ENCODE peak calls at places on chromosomes 1 and 21, in ten cellular contexts. U, Y, H, I, A, F, B, L, S and N are unnamed samples.

GRCh38 chr1:199585392-199585791 is 442.1 kb upstream of the NR5A2 start:
- DNase-seq in Y (peak; percentile 1), H (no peak), U (no peak), I (no peak), B (no peak), L (peak; percentile 22), F (no peak), S (no peak), A (no peak), N (no peak)

GRCh38 chr1:206074839-206075238 is 21.9 kb downstream of the RHEX start:
- DNase-seq in H (no peak), L (no peak), A (no peak), F (no peak), U (no peak), Y (no peak), S (no peak), I (no peak), B (no peak), N (no peak)

GRCh38 chr21:32414579-32415358 is 2.3 kb downstream of the EVA1C start:
- DNase-seq in U (no peak), A (peak; percentile 13), S (no peak), B (no peak), F (no peak), I (no peak), Y (peak; percentile 73), H (no peak), L (peak; percentile 66), N (no peak)

GRCh38 chr1:118136511-118136937 is 48.5 kb downstream of the SPAG17 start:
- DNase-seq in H (no peak), L (peak; percentile 96), I (peak; percentile 71), U (peak; percentile 55), Y (peak; percentile 57), B (no peak), S (no peak), F (no peak), A (no peak), N (no peak)

GRCh38 chr1:113809651-113810602 is 2.3 kb downstream of the RSBN1 start:
- DNase-seq in F (no peak), Y (no peak), L (peak; percentile 55), A (no peak), B (no peak), U (no peak), I (no peak), H (no peak), S (no peak), N (no peak)

GRCh38 chr1:82759035-82759434 is 958.3 kb downstream of the ADGRL2 start:
- DNase-seq in I (no peak), F (no peak), S (no peak), U (no peak), H (no peak), B (no peak), L (no peak), Y (no peak), A (no peak), N (no peak)

GRCh38 chr1:112445591-112445990 is 49.6 kb downstream of the CTTNBP2NL start:
- DNase-seq in H (no peak), U (no peak), Y (no peak), A (no peak), F (no peak), L (peak; percentile 48), I (no peak), B (no peak), S (no peak), N (no peak)

GRCh38 chr1:113804421-113805255 is 7.6 kb downstream of the RSBN1 start:
- DNase-seq in I (no peak), L (peak; percentile 82), B (no peak), Y (peak; percentile 82), S (no peak), H (no peak), U (no peak), F (no peak), A (no peak), N (no peak)

GRCh38 chr1:55065649-55066048 is 26.3 kb downstream of the PCSK9 start:
- DNase-seq in S (no peak), I (no peak), Y (no peak), H (no peak), U (no peak), F (no peak), L (no peak), B (no peak), A (no peak), N (no peak)

GRCh38 chr1:15008783-15009709 is 144.5 kb upstream of the TMEM51 start:
- DNase-seq in H (no peak), Y (no peak), A (no peak), I (no peak), B (no peak), U (no peak), S (no peak), F (no peak), L (no peak), N (no peak)

GRCh38 chr1:180909005-180909414 is 3.7 kb upstream of the KIAA1614 start:
- DNase-seq in I (no peak), U (no peak), L (no peak), A (no peak), H (no peak), Y (no peak), B (no peak), F (peak; percentile 31), S (no peak), N (no peak)

GRCh38 chr1:147246910-147247655 is 4.6 kb downstream of the CHD1L start:
- DNase-seq in S (no peak), B (no peak), F (no peak), A (no peak), Y (no peak), L (no peak), H (no peak), I (no peak), U (no peak), N (no peak)

GRCh38 chr21:29077651-29078090 is 4.2 kb upstream of the CCT8 start:
- DNase-seq in I (no peak), S (no peak), H (no peak), U (no peak), F (no peak), Y (peak; percentile 56), L (no peak), B (no peak), A (peak; percentile 48), N (no peak)

GRCh38 chr1:246324711-246325110 is 182.4 kb downstream of the SMYD3 start:
- DNase-seq in L (no peak), A (no peak), U (no peak), F (no peak), Y (peak; percentile 43), S (no peak), H (no peak), B (no peak), I (no peak), N (no peak)

GRCh38 chr21:41894511-41894910 is 15.4 kb upstream of the PRDM15 start:
- DNase-seq in U (no peak), F (no peak), I (no peak), L (no peak), H (no peak), B (no peak), A (no peak), S (no peak), Y (no peak), N (no peak)

GRCh38 chr21:37098756-37099155 is 25.7 kb downstream of the TTC3 start:
- DNase-seq in U (no peak), A (no peak), S (no peak), Y (no peak), I (no peak), H (no peak), F (no peak), L (no peak), B (no peak), N (no peak)

GRCh38 chr21:17250651-17251294 is 262.1 kb upstream of the CXADR start:
- DNase-seq in U (no peak), F (no peak), L (no peak), I (no peak), Y (peak; percentile 0), H (no peak), S (no peak), B (no peak), A (no peak), N (no peak)

GRCh38 chr1:64474639-64475038 is 4.7 kb downstream of the CACHD1 start:
- DNase-seq in B (no peak), U (no peak), Y (no peak), I (no peak), L (peak; percentile 24), H (no peak), S (no peak), F (no peak), A (peak; percentile 94), N (no peak)